ENCODE peak calls at places on chromosomes 7 and 10, in eight cellular contexts. One of them, this sample, is unnamed.

GRCh38 chr10:88233870-88234269 is 349.2 kb downstream of the RNLS start:
- DNase-seq in dorsolateral prefrontal cortex: no peak
- DNase-seq in glutamatergic neuron: no peak
- DNase-seq in choroid plexus epithelial cell: no peak
- DNase-seq in Peyer's patch: no peak
- DNase-seq in type B pancreatic cell: no peak
- DNase-seq in GM12865: no peak
- DNase-seq in WERI-Rb-1: no peak
- DNase-seq in this sample: no peak

GRCh38 chr10:35005868-35006267 is 84.3 kb downstream of the CUL2 start:
- DNase-seq in glutamatergic neuron: no peak
- DNase-seq in choroid plexus epithelial cell: peak
- DNase-seq in WERI-Rb-1: no peak
- DNase-seq in dorsolateral prefrontal cortex: no peak
- DNase-seq in type B pancreatic cell: no peak
- DNase-seq in GM12865: no peak
- DNase-seq in Peyer's patch: no peak
- DNase-seq in this sample: no peak

GRCh38 chr7:151603951-151604350 is 84.3 kb upstream of the RHEB start:
- DNase-seq in GM12865: no peak
- DNase-seq in WERI-Rb-1: no peak
- DNase-seq in glutamatergic neuron: no peak
- DNase-seq in dorsolateral prefrontal cortex: no peak
- DNase-seq in choroid plexus epithelial cell: no peak
- DNase-seq in Peyer's patch: no peak
- DNase-seq in type B pancreatic cell: no peak
- DNase-seq in this sample: no peak

GRCh38 chr7:110889363-110889762 is 201.6 kb upstream of the LRRN3 start:
- DNase-seq in GM12865: no peak
- DNase-seq in glutamatergic neuron: no peak
- DNase-seq in type B pancreatic cell: no peak
- DNase-seq in WERI-Rb-1: no peak
- DNase-seq in choroid plexus epithelial cell: no peak
- DNase-seq in Peyer's patch: no peak
- DNase-seq in dorsolateral prefrontal cortex: no peak
- DNase-seq in this sample: no peak

GRCh38 chr10:50421026-50421719 is 169.9 kb upstream of the ASAH2 start:
- DNase-seq in type B pancreatic cell: no peak
- DNase-seq in glutamatergic neuron: peak
- DNase-seq in GM12865: peak
- DNase-seq in Peyer's patch: no peak
- DNase-seq in WERI-Rb-1: peak
- DNase-seq in choroid plexus epithelial cell: peak
- DNase-seq in dorsolateral prefrontal cortex: no peak
- DNase-seq in this sample: no peak

GRCh38 chr10:73079779-73080178 is 16.9 kb downstream of the P4HA1 start:
- DNase-seq in type B pancreatic cell: no peak
- DNase-seq in dorsolateral prefrontal cortex: no peak
- DNase-seq in glutamatergic neuron: no peak
- DNase-seq in GM12865: peak
- DNase-seq in WERI-Rb-1: no peak
- DNase-seq in Peyer's patch: no peak
- DNase-seq in choroid plexus epithelial cell: no peak
- DNase-seq in this sample: no peak

GRCh38 chr10:132139526-132139925 is 47.2 kb upstream of the DPYSL4 start:
- DNase-seq in choroid plexus epithelial cell: no peak
- DNase-seq in type B pancreatic cell: no peak
- DNase-seq in glutamatergic neuron: peak
- DNase-seq in Peyer's patch: no peak
- DNase-seq in WERI-Rb-1: no peak
- DNase-seq in GM12865: no peak
- DNase-seq in dorsolateral prefrontal cortex: peak
- DNase-seq in this sample: no peak

GRCh38 chr7:102450242-102450641 is 14.4 kb downstream of the ALKBH4 start:
- DNase-seq in GM12865: peak
- DNase-seq in glutamatergic neuron: no peak
- DNase-seq in choroid plexus epithelial cell: no peak
- DNase-seq in dorsolateral prefrontal cortex: no peak
- DNase-seq in Peyer's patch: no peak
- DNase-seq in type B pancreatic cell: no peak
- DNase-seq in WERI-Rb-1: peak
- DNase-seq in this sample: no peak

GRCh38 chr10:42594246-42594650 is 44.1 kb downstream of the ZNF33B start:
- DNase-seq in WERI-Rb-1: no peak
- DNase-seq in GM12865: no peak
- DNase-seq in glutamatergic neuron: no peak
- DNase-seq in choroid plexus epithelial cell: peak
- DNase-seq in Peyer's patch: no peak
- DNase-seq in type B pancreatic cell: no peak
- DNase-seq in dorsolateral prefrontal cortex: no peak
- DNase-seq in this sample: no peak

GRCh38 chr7:34747842-34748241 is 89.8 kb downstream of the NPSR1 start:
- DNase-seq in dorsolateral prefrontal cortex: no peak
- DNase-seq in type B pancreatic cell: no peak
- DNase-seq in GM12865: no peak
- DNase-seq in WERI-Rb-1: no peak
- DNase-seq in Peyer's patch: no peak
- DNase-seq in glutamatergic neuron: no peak
- DNase-seq in choroid plexus epithelial cell: peak
- DNase-seq in this sample: no peak

GRCh38 chr10:101453791-101454718 is 100.1 kb downstream of the BTRC start:
- DNase-seq in WERI-Rb-1: peak
- DNase-seq in GM12865: no peak
- DNase-seq in choroid plexus epithelial cell: peak
- DNase-seq in type B pancreatic cell: no peak
- DNase-seq in Peyer's patch: no peak
- DNase-seq in dorsolateral prefrontal cortex: no peak
- DNase-seq in glutamatergic neuron: no peak
- DNase-seq in this sample: no peak

GRCh38 chr7:159027803-159028455 is 116.7 kb downstream of the VIPR2 start:
- DNase-seq in GM12865: no peak
- DNase-seq in choroid plexus epithelial cell: no peak
- DNase-seq in WERI-Rb-1: no peak
- DNase-seq in dorsolateral prefrontal cortex: no peak
- DNase-seq in Peyer's patch: peak
- DNase-seq in glutamatergic neuron: no peak
- DNase-seq in type B pancreatic cell: peak
- DNase-seq in this sample: no peak

GRCh38 chr7:516606-517456 is 2.8 kb downstream of the PDGFA start:
- DNase-seq in choroid plexus epithelial cell: peak
- DNase-seq in WERI-Rb-1: no peak
- DNase-seq in glutamatergic neuron: peak
- DNase-seq in type B pancreatic cell: no peak
- DNase-seq in Peyer's patch: peak
- DNase-seq in dorsolateral prefrontal cortex: no peak
- DNase-seq in GM12865: no peak
- DNase-seq in this sample: no peak

GRCh38 chr10:95693331-95693667 is 428 bp downstream of the TCTN3 start:
- DNase-seq in Peyer's patch: peak
- DNase-seq in type B pancreatic cell: no peak
- DNase-seq in GM12865: no peak
- DNase-seq in choroid plexus epithelial cell: no peak
- DNase-seq in WERI-Rb-1: no peak
- DNase-seq in glutamatergic neuron: no peak
- DNase-seq in dorsolateral prefrontal cortex: no peak
- DNase-seq in this sample: no peak

GRCh38 chr10:95693668-95694534 is at the start of gene TCTN3:
- DNase-seq in choroid plexus epithelial cell: peak
- DNase-seq in type B pancreatic cell: peak
- DNase-seq in glutamatergic neuron: peak
- DNase-seq in dorsolateral prefrontal cortex: peak
- DNase-seq in Peyer's patch: peak
- DNase-seq in WERI-Rb-1: peak
- DNase-seq in GM12865: peak
- DNase-seq in this sample: peak

GRCh38 chr10:95683966-95684365 is 9.8 kb downstream of the TCTN3 start:
- DNase-seq in type B pancreatic cell: no peak
- DNase-seq in choroid plexus epithelial cell: no peak
- DNase-seq in GM12865: no peak
- DNase-seq in dorsolateral prefrontal cortex: no peak
- DNase-seq in Peyer's patch: no peak
- DNase-seq in glutamatergic neuron: no peak
- DNase-seq in WERI-Rb-1: no peak
- DNase-seq in this sample: no peak

GRCh38 chr10:95688648-95689047 is 5.1 kb downstream of the TCTN3 start:
- DNase-seq in glutamatergic neuron: no peak
- DNase-seq in GM12865: no peak
- DNase-seq in choroid plexus epithelial cell: no peak
- DNase-seq in type B pancreatic cell: no peak
- DNase-seq in Peyer's patch: no peak
- DNase-seq in dorsolateral prefrontal cortex: no peak
- DNase-seq in WERI-Rb-1: no peak
- DNase-seq in this sample: no peak
- TF ChIP-seq CTCF in glutamatergic neuron: no peak
- TF ChIP-seq CTCF in GM12865: peak
- TF ChIP-seq CTCF in choroid plexus epithelial cell: no peak
- TF ChIP-seq CTCF in type B pancreatic cell: no peak
- TF ChIP-seq CTCF in Peyer's patch: no peak
- TF ChIP-seq CTCF in dorsolateral prefrontal cortex: no peak
- TF ChIP-seq CTCF in WERI-Rb-1: no peak
- TF ChIP-seq CTCF in this sample: no peak

GRCh38 chr7:47992446-47992845 is 13.0 kb upstream of the HUS1 start:
- DNase-seq in WERI-Rb-1: no peak
- DNase-seq in GM12865: no peak
- DNase-seq in choroid plexus epithelial cell: peak
- DNase-seq in type B pancreatic cell: no peak
- DNase-seq in glutamatergic neuron: no peak
- DNase-seq in dorsolateral prefrontal cortex: no peak
- DNase-seq in Peyer's patch: no peak
- DNase-seq in this sample: no peak

GRCh38 chr7:47990592-47990991 is 11.2 kb upstream of the HUS1 start:
- DNase-seq in type B pancreatic cell: no peak
- DNase-seq in Peyer's patch: no peak
- DNase-seq in GM12865: no peak
- DNase-seq in dorsolateral prefrontal cortex: no peak
- DNase-seq in WERI-Rb-1: no peak
- DNase-seq in glutamatergic neuron: no peak
- DNase-seq in choroid plexus epithelial cell: no peak
- DNase-seq in this sample: no peak

GRCh38 chr7:47991741-47992311 is 12.4 kb upstream of the HUS1 start:
- DNase-seq in choroid plexus epithelial cell: peak
- DNase-seq in GM12865: peak
- DNase-seq in dorsolateral prefrontal cortex: peak
- DNase-seq in WERI-Rb-1: peak
- DNase-seq in glutamatergic neuron: peak
- DNase-seq in Peyer's patch: peak
- DNase-seq in type B pancreatic cell: peak
- DNase-seq in this sample: peak

GRCh38 chr7:47991270-47991669 is 11.9 kb upstream of the HUS1 start:
- DNase-seq in choroid plexus epithelial cell: no peak
- DNase-seq in type B pancreatic cell: no peak
- DNase-seq in dorsolateral prefrontal cortex: no peak
- DNase-seq in glutamatergic neuron: no peak
- DNase-seq in WERI-Rb-1: no peak
- DNase-seq in GM12865: no peak
- DNase-seq in Peyer's patch: no peak
- DNase-seq in this sample: no peak

GRCh38 chr7:47988496-47989386 is 9.3 kb upstream of the HUS1 start:
- DNase-seq in GM12865: peak
- DNase-seq in dorsolateral prefrontal cortex: no peak
- DNase-seq in type B pancreatic cell: no peak
- DNase-seq in choroid plexus epithelial cell: peak
- DNase-seq in glutamatergic neuron: peak
- DNase-seq in Peyer's patch: no peak
- DNase-seq in WERI-Rb-1: peak
- DNase-seq in this sample: no peak
- TF ChIP-seq CTCF in GM12865: peak
- TF ChIP-seq CTCF in dorsolateral prefrontal cortex: no peak
- TF ChIP-seq CTCF in type B pancreatic cell: peak
- TF ChIP-seq CTCF in choroid plexus epithelial cell: peak
- TF ChIP-seq CTCF in glutamatergic neuron: peak
- TF ChIP-seq CTCF in Peyer's patch: peak
- TF ChIP-seq CTCF in WERI-Rb-1: peak
- TF ChIP-seq CTCF in this sample: no peak

DNA sequence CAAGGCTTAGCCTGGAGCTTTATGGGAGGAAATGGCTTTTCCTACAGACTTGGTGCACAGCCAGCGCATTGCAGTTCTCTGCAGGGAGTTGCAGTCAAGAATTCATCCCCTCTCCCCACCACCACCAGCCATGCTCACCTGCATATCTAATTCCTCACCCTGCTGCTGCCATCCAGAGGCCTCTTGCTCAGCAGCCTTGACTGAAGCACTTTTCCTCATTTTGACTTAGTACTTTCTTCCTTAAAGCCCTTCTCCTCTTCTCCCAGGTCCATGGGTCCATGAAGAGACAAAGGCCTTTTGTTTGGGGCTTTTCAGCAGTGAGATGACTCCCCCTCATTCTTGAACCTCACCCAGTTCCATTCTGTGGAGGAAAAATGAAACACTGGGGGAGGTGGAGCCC is 39.7 kb upstream of the GPR141 start:
- DNase-seq in choroid plexus epithelial cell: no peak
- DNase-seq in glutamatergic neuron: no peak
- DNase-seq in dorsolateral prefrontal cortex: no peak
- DNase-seq in type B pancreatic cell: no peak
- DNase-seq in WERI-Rb-1: peak
- DNase-seq in GM12865: no peak
- DNase-seq in Peyer's patch: no peak
- DNase-seq in this sample: no peak
- TF ChIP-seq CTCF in choroid plexus epithelial cell: no peak
- TF ChIP-seq CTCF in glutamatergic neuron: no peak
- TF ChIP-seq CTCF in dorsolateral prefrontal cortex: no peak
- TF ChIP-seq CTCF in type B pancreatic cell: no peak
- TF ChIP-seq CTCF in WERI-Rb-1: no peak
- TF ChIP-seq CTCF in GM12865: no peak
- TF ChIP-seq CTCF in Peyer's patch: no peak
- TF ChIP-seq CTCF in this sample: no peak

DNA sequence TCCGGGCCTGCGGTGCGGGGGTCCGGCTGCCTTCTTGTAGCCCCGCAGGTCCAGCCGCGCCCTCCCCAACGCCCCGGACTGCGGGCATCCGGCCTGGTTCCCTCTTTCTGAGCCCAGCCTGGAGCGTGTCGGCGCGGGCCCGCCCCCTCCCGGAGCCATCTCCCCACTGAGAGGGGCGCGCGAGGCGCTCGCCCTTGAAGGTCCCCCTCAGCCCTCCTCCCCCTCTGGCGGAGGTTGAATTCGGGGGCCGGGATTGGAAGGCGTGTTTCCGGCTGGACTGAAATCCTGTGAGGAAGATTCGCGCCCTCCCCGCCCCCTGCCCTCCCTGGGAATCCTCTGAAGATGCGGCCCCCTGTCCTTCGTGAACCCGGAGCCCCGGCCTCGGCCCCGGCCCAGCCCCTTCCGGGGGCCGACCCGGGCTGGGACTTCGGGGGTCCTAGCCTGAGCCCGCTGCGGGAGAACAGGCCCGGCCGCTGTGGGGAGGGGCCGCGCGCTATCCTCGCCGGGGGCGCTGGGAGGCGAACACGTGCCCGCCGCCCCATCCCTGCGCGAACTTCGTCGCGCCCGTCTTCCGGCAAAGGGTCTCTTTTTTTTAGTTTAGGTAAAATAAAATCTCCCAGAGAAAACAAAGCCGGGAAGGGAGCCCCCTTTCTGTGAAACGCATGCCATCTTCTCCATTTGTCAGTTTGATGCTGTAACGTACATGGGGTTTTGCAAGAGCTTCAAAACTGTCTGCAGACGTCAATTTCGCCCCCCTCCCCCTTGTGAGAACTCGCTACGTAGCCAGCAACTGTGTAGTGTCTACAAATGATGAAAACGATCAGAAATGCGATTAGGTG is 636 bp downstream of the PDCD4 start:
- DNase-seq in Peyer's patch: peak
- DNase-seq in dorsolateral prefrontal cortex: peak
- DNase-seq in choroid plexus epithelial cell: peak
- DNase-seq in glutamatergic neuron: peak
- DNase-seq in GM12865: peak
- DNase-seq in WERI-Rb-1: peak
- DNase-seq in type B pancreatic cell: peak
- DNase-seq in this sample: peak
- TF ChIP-seq CTCF in Peyer's patch: peak
- TF ChIP-seq CTCF in dorsolateral prefrontal cortex: peak
- TF ChIP-seq CTCF in choroid plexus epithelial cell: peak
- TF ChIP-seq CTCF in glutamatergic neuron: no peak
- TF ChIP-seq CTCF in GM12865: peak
- TF ChIP-seq CTCF in WERI-Rb-1: no peak
- TF ChIP-seq CTCF in type B pancreatic cell: peak
- TF ChIP-seq CTCF in this sample: no peak

This sample was measured in natural killer cell.